ENCODE peak calls at places on chromosomes 4 and X, in five cellular contexts. One of them, this sample, is unnamed.

GRCh38 chrX:132488819-132489255 is at the start of gene MBNL3:
- DNase-seq in mesenchymal stem cell: peak; percentile 56
- DNase-seq in Peyer's patch: peak; percentile 84
- DNase-seq in transverse colon: peak; percentile 68
- DNase-seq in esophagus squamous epithelium: peak; percentile 22
- DNase-seq in this sample: no peak

GRCh38 chrX:109274806-109275205 is 207.1 kb downstream of the GUCY2F start:
- DNase-seq in mesenchymal stem cell: no peak
- DNase-seq in Peyer's patch: no peak
- DNase-seq in transverse colon: no peak
- DNase-seq in esophagus squamous epithelium: no peak
- DNase-seq in this sample: no peak

GRCh38 chrX:12741416-12741815 is 49.8 kb upstream of the PRPS2 start:
- DNase-seq in mesenchymal stem cell: no peak
- DNase-seq in Peyer's patch: no peak
- DNase-seq in transverse colon: no peak
- DNase-seq in esophagus squamous epithelium: no peak
- DNase-seq in this sample: no peak

GRCh38 chrX:118221733-118222132 is 105.1 kb upstream of the KLHL13 start:
- DNase-seq in mesenchymal stem cell: no peak
- DNase-seq in Peyer's patch: no peak
- DNase-seq in transverse colon: no peak
- DNase-seq in esophagus squamous epithelium: no peak
- DNase-seq in this sample: no peak

GRCh38 chr4:135201081-135201480 is 999.5 kb upstream of the PABPC4L start:
- DNase-seq in mesenchymal stem cell: no peak
- DNase-seq in Peyer's patch: no peak
- DNase-seq in transverse colon: no peak
- DNase-seq in esophagus squamous epithelium: no peak
- DNase-seq in this sample: no peak

GRCh38 chrX:116230136-116230886 is 59.8 kb downstream of the AGTR2 start:
- DNase-seq in mesenchymal stem cell: no peak
- DNase-seq in Peyer's patch: no peak
- DNase-seq in transverse colon: no peak
- DNase-seq in esophagus squamous epithelium: no peak
- DNase-seq in this sample: no peak

GRCh38 chr4:36824682-36825081 is 419.9 kb upstream of the NWD2 start:
- DNase-seq in mesenchymal stem cell: no peak
- DNase-seq in Peyer's patch: no peak
- DNase-seq in transverse colon: no peak
- DNase-seq in esophagus squamous epithelium: no peak
- DNase-seq in this sample: no peak

GRCh38 chr4:129064717-129065116 is 28.6 kb downstream of the SCLT1 start:
- DNase-seq in mesenchymal stem cell: peak; percentile 3
- DNase-seq in Peyer's patch: no peak
- DNase-seq in transverse colon: no peak
- DNase-seq in esophagus squamous epithelium: no peak
- DNase-seq in this sample: peak; percentile 8

GRCh38 chr4:1497189-1497801 is 91.1 kb upstream of the NKX1-1 start:
- DNase-seq in mesenchymal stem cell: no peak
- DNase-seq in Peyer's patch: no peak
- DNase-seq in transverse colon: no peak
- DNase-seq in esophagus squamous epithelium: no peak
- DNase-seq in this sample: no peak

DNA sequence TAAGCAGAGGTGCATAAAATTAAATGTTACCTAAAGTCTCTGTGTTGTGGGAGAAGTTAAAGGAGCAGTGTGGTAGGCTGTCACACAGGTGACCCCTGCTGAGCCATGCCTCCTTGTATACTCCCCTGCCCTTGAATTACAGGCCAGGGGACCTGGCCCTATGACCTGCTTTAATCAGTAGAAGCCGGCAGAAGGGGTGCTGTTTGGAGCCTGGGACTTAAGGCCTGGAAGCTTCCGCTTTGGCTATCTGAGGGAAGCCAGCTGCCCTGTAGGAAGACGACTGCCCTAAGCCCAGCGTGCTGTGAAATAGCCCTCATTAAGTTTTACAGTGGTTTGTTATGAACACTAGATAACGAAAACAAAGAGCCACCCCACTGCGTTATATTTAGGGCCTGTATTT is 34.1 kb downstream of the SPINK2 start:
- DNase-seq in mesenchymal stem cell: peak; percentile 73
- DNase-seq in Peyer's patch: peak; percentile 54
- DNase-seq in transverse colon: peak; percentile 63
- DNase-seq in esophagus squamous epithelium: no peak
- DNase-seq in this sample: no peak
- H3K27ac ChIP-seq in mesenchymal stem cell: no peak overlapping the region
- H3K27ac ChIP-seq in Peyer's patch: peak overlapping the region; percentile 25
- H3K27ac ChIP-seq in transverse colon: peak overlapping the region; percentile 76
- H3K27ac ChIP-seq in esophagus squamous epithelium: no peak overlapping the region
- H3K27ac ChIP-seq in this sample: peak overlapping the region; percentile 70

GRCh38 chr4:121712001-121712655 is 15.3 kb upstream of the ANXA5 start:
- DNase-seq in mesenchymal stem cell: no peak
- DNase-seq in Peyer's patch: no peak
- DNase-seq in transverse colon: no peak
- DNase-seq in esophagus squamous epithelium: no peak
- DNase-seq in this sample: no peak
- H3K4me3 ChIP-seq in mesenchymal stem cell: no peak overlapping the region
- H3K4me3 ChIP-seq in Peyer's patch: no peak overlapping the region
- H3K4me3 ChIP-seq in transverse colon: peak overlapping the region; percentile 4
- H3K4me3 ChIP-seq in esophagus squamous epithelium: no peak overlapping the region
- H3K4me3 ChIP-seq in this sample: peak overlapping the region; percentile 12

DNA sequence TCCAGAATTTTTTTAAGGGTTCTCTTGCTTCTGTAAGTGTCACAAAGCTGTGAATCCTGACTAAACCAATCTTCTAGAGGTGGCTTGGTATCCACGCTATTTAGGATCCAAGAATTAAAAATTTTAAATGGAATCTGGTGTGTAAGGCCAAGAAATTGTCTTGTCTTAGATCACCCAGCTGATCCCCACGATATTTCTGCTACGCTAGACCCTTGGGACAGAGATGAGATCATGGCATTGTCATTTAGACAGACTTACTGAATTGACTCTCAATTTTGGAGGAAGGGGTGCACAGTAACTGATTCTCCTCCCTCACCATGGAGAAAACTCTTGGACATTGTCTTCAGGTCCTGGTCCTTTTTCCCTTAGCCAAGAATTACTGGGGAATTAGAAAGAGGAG is 5.7 kb downstream of the GPRIN3 start:
- DNase-seq in mesenchymal stem cell: no peak
- DNase-seq in Peyer's patch: no peak
- DNase-seq in transverse colon: no peak
- DNase-seq in esophagus squamous epithelium: no peak
- DNase-seq in this sample: no peak
- H3K27ac ChIP-seq in mesenchymal stem cell: no peak overlapping the region
- H3K27ac ChIP-seq in Peyer's patch: peak overlapping the region; percentile 11
- H3K27ac ChIP-seq in transverse colon: peak overlapping the region; percentile 81
- H3K27ac ChIP-seq in esophagus squamous epithelium: no peak overlapping the region
- H3K27ac ChIP-seq in this sample: no peak overlapping the region

GRCh38 chr4:40750461-40751258 is 905 bp downstream of the NSUN7 start:
- DNase-seq in mesenchymal stem cell: peak; percentile 38
- DNase-seq in Peyer's patch: no peak
- DNase-seq in transverse colon: peak; percentile 16
- DNase-seq in esophagus squamous epithelium: no peak
- DNase-seq in this sample: no peak
- H3K4me3 ChIP-seq in mesenchymal stem cell: peak overlapping the region; percentile 77
- H3K4me3 ChIP-seq in Peyer's patch: peak overlapping the region; percentile 82
- H3K4me3 ChIP-seq in transverse colon: peak overlapping the region; percentile 59
- H3K4me3 ChIP-seq in esophagus squamous epithelium: peak overlapping the region; percentile 75
- H3K4me3 ChIP-seq in this sample: peak overlapping the region; percentile 44

GRCh38 chr4:140255919-140256318 is 101.9 kb upstream of the MAML3 start:
- DNase-seq in mesenchymal stem cell: no peak
- DNase-seq in Peyer's patch: no peak
- DNase-seq in transverse colon: no peak
- DNase-seq in esophagus squamous epithelium: no peak
- DNase-seq in this sample: no peak

GRCh38 chr4:140255467-140255866 is 101.5 kb upstream of the MAML3 start:
- DNase-seq in mesenchymal stem cell: peak; percentile 25
- DNase-seq in Peyer's patch: no peak
- DNase-seq in transverse colon: no peak
- DNase-seq in esophagus squamous epithelium: no peak
- DNase-seq in this sample: no peak

GRCh38 chr4:140256941-140257340 is 103.0 kb upstream of the MAML3 start:
- DNase-seq in mesenchymal stem cell: peak; percentile 53
- DNase-seq in Peyer's patch: no peak
- DNase-seq in transverse colon: no peak
- DNase-seq in esophagus squamous epithelium: no peak
- DNase-seq in this sample: no peak

GRCh38 chr4:140257461-140258305 is 103.7 kb upstream of the MAML3 start:
- DNase-seq in mesenchymal stem cell: peak; percentile 62
- DNase-seq in Peyer's patch: no peak
- DNase-seq in transverse colon: no peak
- DNase-seq in esophagus squamous epithelium: no peak
- DNase-seq in this sample: no peak

DNA sequence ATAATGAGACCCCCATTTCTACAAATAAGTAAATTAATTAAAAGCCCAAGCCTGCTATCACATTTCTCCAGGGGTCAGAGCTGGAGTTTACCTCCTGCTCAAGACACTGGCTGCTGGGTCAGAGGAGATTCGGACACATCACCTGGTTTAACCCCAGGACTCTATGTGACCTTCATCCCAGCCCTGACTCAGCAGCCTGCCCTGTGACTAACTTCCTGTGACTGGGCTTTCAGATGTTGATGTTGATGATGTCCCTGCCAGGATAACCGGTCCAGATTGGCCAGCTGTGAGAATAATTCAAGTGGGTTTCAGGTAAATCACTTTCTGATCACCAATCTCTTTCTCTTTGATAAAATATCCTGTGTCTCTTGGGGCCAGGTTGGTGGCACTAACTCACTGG is 102.4 kb upstream of the MAML3 start:
- DNase-seq in mesenchymal stem cell: peak; percentile 57
- DNase-seq in Peyer's patch: peak; percentile 81
- DNase-seq in transverse colon: peak; percentile 21
- DNase-seq in esophagus squamous epithelium: no peak
- DNase-seq in this sample: no peak
- H3K27ac ChIP-seq in mesenchymal stem cell: no peak overlapping the region
- H3K27ac ChIP-seq in Peyer's patch: no peak overlapping the region
- H3K27ac ChIP-seq in transverse colon: peak overlapping the region; percentile 92
- H3K27ac ChIP-seq in esophagus squamous epithelium: no peak overlapping the region
- H3K27ac ChIP-seq in this sample: no peak overlapping the region

This sample was measured in AG04450.